ENCODE peak calls at places on chromosomes 16 and 17, in eight cellular contexts. One of them, this sample, is unnamed.

GRCh38 chr17:41490022-41490421 is 312 bp upstream of the KRT36 start:
- DNase-seq in EH: no peak
- DNase-seq in NCI-H748 treated with DMSO at 0.1 percent for 48 hours: no peak
- DNase-seq in GM19239: no peak
- DNase-seq in H1: no peak
- DNase-seq in right lobe of liver: no peak
- DNase-seq in NCI-H345: no peak
- DNase-seq in occipital lobe: no peak
- DNase-seq in this sample: no peak

GRCh38 chr17:43825567-43825966 is 7.4 kb downstream of the MPP3 start:
- DNase-seq in GM19239: no peak
- DNase-seq in right lobe of liver: no peak
- DNase-seq in NCI-H748 treated with DMSO at 0.1 percent for 48 hours: no peak
- DNase-seq in occipital lobe: no peak
- DNase-seq in EH: no peak
- DNase-seq in NCI-H345: no peak
- DNase-seq in H1: no peak
- DNase-seq in this sample: peak

GRCh38 chr16:83903739-83904138 is 4.8 kb downstream of the MLYCD start:
- DNase-seq in NCI-H345: no peak
- DNase-seq in right lobe of liver: peak
- DNase-seq in H1: no peak
- DNase-seq in EH: no peak
- DNase-seq in occipital lobe: no peak
- DNase-seq in GM19239: no peak
- DNase-seq in NCI-H748 treated with DMSO at 0.1 percent for 48 hours: no peak
- DNase-seq in this sample: no peak

GRCh38 chr17:59107306-59107670 is 608 bp upstream of the TRIM37 start:
- DNase-seq in H1: no peak
- DNase-seq in NCI-H748 treated with DMSO at 0.1 percent for 48 hours: peak
- DNase-seq in EH: no peak
- DNase-seq in right lobe of liver: no peak
- DNase-seq in occipital lobe: no peak
- DNase-seq in GM19239: no peak
- DNase-seq in NCI-H345: no peak
- DNase-seq in this sample: no peak

GRCh38 chr17:16222406-16222805 is 5.4 kb downstream of the PIGL start:
- DNase-seq in occipital lobe: no peak
- DNase-seq in NCI-H748 treated with DMSO at 0.1 percent for 48 hours: no peak
- DNase-seq in right lobe of liver: no peak
- DNase-seq in EH: no peak
- DNase-seq in GM19239: no peak
- DNase-seq in NCI-H345: no peak
- DNase-seq in H1: no peak
- DNase-seq in this sample: no peak

GRCh38 chr16:86037999-86038922 is 139.3 kb downstream of the IRF8 start:
- DNase-seq in occipital lobe: no peak
- DNase-seq in H1: no peak
- DNase-seq in GM19239: no peak
- DNase-seq in EH: peak
- DNase-seq in right lobe of liver: no peak
- DNase-seq in NCI-H748 treated with DMSO at 0.1 percent for 48 hours: no peak
- DNase-seq in NCI-H345: no peak
- DNase-seq in this sample: peak

GRCh38 chr17:57553525-57553924 is 191.6 kb downstream of the CCDC182 start:
- DNase-seq in EH: no peak
- DNase-seq in H1: no peak
- DNase-seq in NCI-H748 treated with DMSO at 0.1 percent for 48 hours: no peak
- DNase-seq in GM19239: no peak
- DNase-seq in right lobe of liver: no peak
- DNase-seq in occipital lobe: no peak
- DNase-seq in NCI-H345: no peak
- DNase-seq in this sample: no peak

GRCh38 chr16:81723098-81723723 is 55.9 kb upstream of the PLCG2 start:
- DNase-seq in NCI-H748 treated with DMSO at 0.1 percent for 48 hours: peak
- DNase-seq in H1: no peak
- DNase-seq in occipital lobe: no peak
- DNase-seq in right lobe of liver: no peak
- DNase-seq in GM19239: no peak
- DNase-seq in EH: peak
- DNase-seq in NCI-H345: peak
- DNase-seq in this sample: no peak

GRCh38 chr17:64653325-64653984 is 8.7 kb downstream of the SMURF2 start:
- DNase-seq in right lobe of liver: no peak
- DNase-seq in GM19239: no peak
- DNase-seq in EH: peak
- DNase-seq in NCI-H345: no peak
- DNase-seq in NCI-H748 treated with DMSO at 0.1 percent for 48 hours: no peak
- DNase-seq in occipital lobe: no peak
- DNase-seq in H1: no peak
- DNase-seq in this sample: no peak